ENCODE peak calls at places on chromosomes 5 and 9, in eight cellular contexts. N is fibroblast of villous mesenchyme, B is endothelial cell, U is mesothelial cell of epicardium, J is naive B cell, V is choroid plexus epithelial cell, R is myocyte, H is mammary epithelial cell. F is an unnamed sample.
A peak's percentile ranks its signal among the peaks of the same experiment; 100 is the strongest.

GRCh38 chr9:100346836-100347235 is 5.9 kb downstream of the TEX10 start:
- DNase-seq in V (no peak), U (no peak), B (no peak), J (no peak), H (no peak), N (peak; percentile 60), R (peak; percentile 75), F (no peak)

GRCh38 chr9:35820076-35820475 is 5.2 kb upstream of the HINT2 start:
- DNase-seq in B (no peak), H (peak; percentile 61), U (no peak), R (peak; percentile 70), V (peak; percentile 78), N (peak; percentile 44), J (no peak), F (no peak)

GRCh38 chr5:114924784-114925183 is 244.9 kb downstream of the TRIM36 start:
- DNase-seq in V (no peak), N (no peak), J (no peak), B (no peak), U (no peak), H (no peak), R (no peak), F (no peak)

GRCh38 chr5:109688647-109688998 is 1.1 kb upstream of the MAN2A1 start:
- DNase-seq in U (no peak), H (no peak), N (no peak), J (peak; percentile 42), V (peak; percentile 50), B (peak; percentile 42), R (no peak), F (no peak)

GRCh38 chr5:146388418-146388817 is 49.8 kb downstream of the POU4F3 start:
- DNase-seq in B (no peak), H (no peak), N (no peak), U (no peak), R (no peak), V (peak; percentile 62), J (no peak), F (no peak)

GRCh38 chr5:132749506-132749905 is 2.3 kb downstream of the CCNI2 start:
- DNase-seq in N (no peak), B (no peak), V (no peak), R (no peak), U (no peak), H (no peak), J (no peak), F (no peak)

GRCh38 chr5:110031402-110032140 is 341.8 kb downstream of the MAN2A1 start:
- DNase-seq in J (no peak), B (no peak), V (no peak), U (no peak), H (no peak), R (peak; percentile 90), N (no peak), F (no peak)

GRCh38 chr5:126410623-126411022 is 12.6 kb upstream of the GRAMD2B start:
- DNase-seq in U (no peak), R (no peak), V (no peak), J (no peak), H (no peak), B (no peak), N (peak; percentile 80), F (no peak)

GRCh38 chr5:39100851-39101396 is 26.7 kb upstream of the RICTOR start:
- DNase-seq in J (no peak), R (peak; percentile 68), B (no peak), H (peak; percentile 99), N (peak; percentile 98), U (no peak), V (peak; percentile 97), F (peak; percentile 98)

GRCh38 chr9:22381170-22381569 is 65.5 kb upstream of the DMRTA1 start:
- DNase-seq in R (no peak), V (no peak), U (no peak), J (no peak), H (no peak), B (no peak), N (no peak), F (no peak)

GRCh38 chr9:6944093-6944551 is 186.3 kb downstream of the KDM4C start:
- DNase-seq in U (no peak), H (peak; percentile 50), J (no peak), V (peak; percentile 84), N (peak; percentile 65), R (peak; percentile 44), B (no peak), F (peak; percentile 40)

GRCh38 chr9:125949247-125949646 is 202.1 kb downstream of the PBX3 start:
- DNase-seq in B (no peak), H (peak; percentile 51), U (no peak), R (no peak), V (no peak), J (no peak), N (no peak), F (no peak)

GRCh38 chr9:127711226-127711701 is 4.2 kb downstream of the PTRH1 start:
- DNase-seq in N (no peak), R (no peak), J (no peak), V (no peak), H (no peak), U (no peak), B (no peak), F (no peak)

GRCh38 chr5:129506950-129507349 is 46.9 kb downstream of the ADAMTS19 start:
- DNase-seq in R (no peak), U (no peak), J (no peak), H (no peak), B (no peak), N (no peak), V (no peak), F (no peak)

GRCh38 chr9:63859475-63860215 is 1425.4 kb downstream of the FOXD4L5 start:
- DNase-seq in B (no peak), N (peak; percentile 64), V (peak; percentile 32), U (no peak), J (peak; percentile 7), H (peak; percentile 66), R (peak; percentile 67), F (no peak)

GRCh38 chr9:123395276-123396006 is 39.4 kb downstream of the CRB2 start:
- DNase-seq in N (no peak), V (peak; percentile 7), H (no peak), U (no peak), R (peak; percentile 61), B (no peak), J (no peak), F (peak; percentile 21)

GRCh38 chr9:109244179-109245132 is 76.4 kb downstream of the EPB41L4B start:
- DNase-seq in U (peak; percentile 79), J (peak; percentile 42), N (peak; percentile 68), B (peak; percentile 76), V (peak; percentile 83), H (peak; percentile 40), R (peak; percentile 70), F (peak; percentile 70)

F was measured in mesenchymal stem cell.